ENCODE peak calls at places on chromosome X, in five cellular contexts. One of them, this sample, is unnamed.

GRCh38 chrX:149527705-149528104 is 13.1 kb upstream of the EOLA1 start:
- DNase-seq in activated T-helper 1 cell treated with anti-CD3 and anti-CD28 coated beads, Interleukin-12 subunit alpha, Interleukin-12 subunit beta, Interleukin-2, Interleukin-4 antibody, amounts not matched to agents 30 ng/mL and 10 ng/mL and 1 ng/mL, durations not matched to agents 14 hours and 24 hours and 36 hours: no peak
- DNase-seq in ovary: no peak
- DNase-seq in ecto neural progenitor cell: no peak
- DNase-seq in kidney tubule cell: peak
- DNase-seq in this sample: no peak

GRCh38 chrX:130120746-130121504 is 10.6 kb upstream of the ELF4 start:
- DNase-seq in ecto neural progenitor cell: peak
- DNase-seq in kidney tubule cell: peak
- DNase-seq in activated T-helper 1 cell treated with anti-CD3 and anti-CD28 coated beads, Interleukin-12 subunit alpha, Interleukin-12 subunit beta, Interleukin-2, Interleukin-4 antibody, amounts not matched to agents 30 ng/mL and 10 ng/mL and 1 ng/mL, durations not matched to agents 14 hours and 24 hours and 36 hours: peak
- DNase-seq in ovary: peak
- DNase-seq in this sample: peak

GRCh38 chrX:30301977-30302376 is 7.2 kb downstream of the NR0B1 start:
- DNase-seq in ovary: no peak
- DNase-seq in kidney tubule cell: no peak
- DNase-seq in ecto neural progenitor cell: no peak
- DNase-seq in activated T-helper 1 cell treated with anti-CD3 and anti-CD28 coated beads, Interleukin-12 subunit alpha, Interleukin-12 subunit beta, Interleukin-2, Interleukin-4 antibody, amounts not matched to agents 30 ng/mL and 10 ng/mL and 1 ng/mL, durations not matched to agents 14 hours and 24 hours and 36 hours: no peak
- DNase-seq in this sample: no peak

GRCh38 chrX:7252013-7252610 is 104.2 kb upstream of the PUDP start:
- DNase-seq in ovary: no peak
- DNase-seq in activated T-helper 1 cell treated with anti-CD3 and anti-CD28 coated beads, Interleukin-12 subunit alpha, Interleukin-12 subunit beta, Interleukin-2, Interleukin-4 antibody, amounts not matched to agents 30 ng/mL and 10 ng/mL and 1 ng/mL, durations not matched to agents 14 hours and 24 hours and 36 hours: no peak
- DNase-seq in kidney tubule cell: peak
- DNase-seq in ecto neural progenitor cell: no peak
- DNase-seq in this sample: no peak

GRCh38 chrX:13485167-13485566 is 84.2 kb upstream of the EGFL6 start:
- DNase-seq in activated T-helper 1 cell treated with anti-CD3 and anti-CD28 coated beads, Interleukin-12 subunit alpha, Interleukin-12 subunit beta, Interleukin-2, Interleukin-4 antibody, amounts not matched to agents 30 ng/mL and 10 ng/mL and 1 ng/mL, durations not matched to agents 14 hours and 24 hours and 36 hours: no peak
- DNase-seq in ecto neural progenitor cell: no peak
- DNase-seq in kidney tubule cell: peak
- DNase-seq in ovary: no peak
- DNase-seq in this sample: no peak

GRCh38 chrX:134753185-134754008 is 95.1 kb upstream of the PLAC1 start:
- DNase-seq in kidney tubule cell: peak
- DNase-seq in activated T-helper 1 cell treated with anti-CD3 and anti-CD28 coated beads, Interleukin-12 subunit alpha, Interleukin-12 subunit beta, Interleukin-2, Interleukin-4 antibody, amounts not matched to agents 30 ng/mL and 10 ng/mL and 1 ng/mL, durations not matched to agents 14 hours and 24 hours and 36 hours: no peak
- DNase-seq in ecto neural progenitor cell: no peak
- DNase-seq in ovary: no peak
- DNase-seq in this sample: no peak

GRCh38 chrX:123854329-123854728 is 5.5 kb upstream of the XIAP start:
- DNase-seq in ecto neural progenitor cell: no peak
- DNase-seq in activated T-helper 1 cell treated with anti-CD3 and anti-CD28 coated beads, Interleukin-12 subunit alpha, Interleukin-12 subunit beta, Interleukin-2, Interleukin-4 antibody, amounts not matched to agents 30 ng/mL and 10 ng/mL and 1 ng/mL, durations not matched to agents 14 hours and 24 hours and 36 hours: no peak
- DNase-seq in kidney tubule cell: no peak
- DNase-seq in ovary: no peak
- DNase-seq in this sample: no peak

GRCh38 chrX:44202596-44202995 is 140.9 kb downstream of the EFHC2 start:
- DNase-seq in ovary: no peak
- DNase-seq in activated T-helper 1 cell treated with anti-CD3 and anti-CD28 coated beads, Interleukin-12 subunit alpha, Interleukin-12 subunit beta, Interleukin-2, Interleukin-4 antibody, amounts not matched to agents 30 ng/mL and 10 ng/mL and 1 ng/mL, durations not matched to agents 14 hours and 24 hours and 36 hours: no peak
- DNase-seq in ecto neural progenitor cell: no peak
- DNase-seq in kidney tubule cell: no peak
- DNase-seq in this sample: no peak

GRCh38 chrX:54825716-54826428 is 18.3 kb downstream of the MAGED2 start:
- DNase-seq in activated T-helper 1 cell treated with anti-CD3 and anti-CD28 coated beads, Interleukin-12 subunit alpha, Interleukin-12 subunit beta, Interleukin-2, Interleukin-4 antibody, amounts not matched to agents 30 ng/mL and 10 ng/mL and 1 ng/mL, durations not matched to agents 14 hours and 24 hours and 36 hours: no peak
- DNase-seq in ovary: no peak
- DNase-seq in kidney tubule cell: peak
- DNase-seq in ecto neural progenitor cell: no peak
- DNase-seq in this sample: no peak

GRCh38 chrX:39766085-39766726 is 331.6 kb downstream of the BCOR start:
- DNase-seq in activated T-helper 1 cell treated with anti-CD3 and anti-CD28 coated beads, Interleukin-12 subunit alpha, Interleukin-12 subunit beta, Interleukin-2, Interleukin-4 antibody, amounts not matched to agents 30 ng/mL and 10 ng/mL and 1 ng/mL, durations not matched to agents 14 hours and 24 hours and 36 hours: peak
- DNase-seq in ecto neural progenitor cell: no peak
- DNase-seq in ovary: no peak
- DNase-seq in kidney tubule cell: no peak
- DNase-seq in this sample: no peak

GRCh38 chrX:12139934-12140611 is 1.8 kb downstream of the FRMPD4 start:
- DNase-seq in kidney tubule cell: no peak
- DNase-seq in ovary: no peak
- DNase-seq in activated T-helper 1 cell treated with anti-CD3 and anti-CD28 coated beads, Interleukin-12 subunit alpha, Interleukin-12 subunit beta, Interleukin-2, Interleukin-4 antibody, amounts not matched to agents 30 ng/mL and 10 ng/mL and 1 ng/mL, durations not matched to agents 14 hours and 24 hours and 36 hours: no peak
- DNase-seq in ecto neural progenitor cell: no peak
- DNase-seq in this sample: no peak

GRCh38 chrX:19775830-19776498 is 111.4 kb downstream of the SH3KBP1 start:
- DNase-seq in ecto neural progenitor cell: no peak
- DNase-seq in kidney tubule cell: no peak
- DNase-seq in activated T-helper 1 cell treated with anti-CD3 and anti-CD28 coated beads, Interleukin-12 subunit alpha, Interleukin-12 subunit beta, Interleukin-2, Interleukin-4 antibody, amounts not matched to agents 30 ng/mL and 10 ng/mL and 1 ng/mL, durations not matched to agents 14 hours and 24 hours and 36 hours: no peak
- DNase-seq in ovary: no peak
- DNase-seq in this sample: no peak

GRCh38 chrX:67692246-67692645 is 148.4 kb downstream of the AR start:
- DNase-seq in ovary: no peak
- DNase-seq in ecto neural progenitor cell: no peak
- DNase-seq in activated T-helper 1 cell treated with anti-CD3 and anti-CD28 coated beads, Interleukin-12 subunit alpha, Interleukin-12 subunit beta, Interleukin-2, Interleukin-4 antibody, amounts not matched to agents 30 ng/mL and 10 ng/mL and 1 ng/mL, durations not matched to agents 14 hours and 24 hours and 36 hours: no peak
- DNase-seq in kidney tubule cell: peak
- DNase-seq in this sample: no peak

GRCh38 chrX:49951524-49952193 is 29.3 kb downstream of the CLCN5 start:
- DNase-seq in ovary: no peak
- DNase-seq in kidney tubule cell: no peak
- DNase-seq in activated T-helper 1 cell treated with anti-CD3 and anti-CD28 coated beads, Interleukin-12 subunit alpha, Interleukin-12 subunit beta, Interleukin-2, Interleukin-4 antibody, amounts not matched to agents 30 ng/mL and 10 ng/mL and 1 ng/mL, durations not matched to agents 14 hours and 24 hours and 36 hours: no peak
- DNase-seq in ecto neural progenitor cell: no peak
- DNase-seq in this sample: no peak

GRCh38 chrX:123962006-123962485 is 540 bp downstream of the STAG2 start:
- DNase-seq in ecto neural progenitor cell: no peak
- DNase-seq in kidney tubule cell: peak
- DNase-seq in activated T-helper 1 cell treated with anti-CD3 and anti-CD28 coated beads, Interleukin-12 subunit alpha, Interleukin-12 subunit beta, Interleukin-2, Interleukin-4 antibody, amounts not matched to agents 30 ng/mL and 10 ng/mL and 1 ng/mL, durations not matched to agents 14 hours and 24 hours and 36 hours: no peak
- DNase-seq in ovary: no peak
- DNase-seq in this sample: no peak

GRCh38 chrX:127259742-127260141 is 440.2 kb downstream of the PRR32 start:
- DNase-seq in ovary: no peak
- DNase-seq in ecto neural progenitor cell: no peak
- DNase-seq in kidney tubule cell: no peak
- DNase-seq in activated T-helper 1 cell treated with anti-CD3 and anti-CD28 coated beads, Interleukin-12 subunit alpha, Interleukin-12 subunit beta, Interleukin-2, Interleukin-4 antibody, amounts not matched to agents 30 ng/mL and 10 ng/mL and 1 ng/mL, durations not matched to agents 14 hours and 24 hours and 36 hours: no peak
- DNase-seq in this sample: no peak

GRCh38 chrX:17014216-17014615 is 67.8 kb downstream of the REPS2 start:
- DNase-seq in activated T-helper 1 cell treated with anti-CD3 and anti-CD28 coated beads, Interleukin-12 subunit alpha, Interleukin-12 subunit beta, Interleukin-2, Interleukin-4 antibody, amounts not matched to agents 30 ng/mL and 10 ng/mL and 1 ng/mL, durations not matched to agents 14 hours and 24 hours and 36 hours: no peak
- DNase-seq in ovary: no peak
- DNase-seq in kidney tubule cell: no peak
- DNase-seq in ecto neural progenitor cell: no peak
- DNase-seq in this sample: no peak

GRCh38 chrX:41733939-41734338 is 10.0 kb downstream of the GPR82 start:
- DNase-seq in ovary: no peak
- DNase-seq in ecto neural progenitor cell: no peak
- DNase-seq in kidney tubule cell: no peak
- DNase-seq in activated T-helper 1 cell treated with anti-CD3 and anti-CD28 coated beads, Interleukin-12 subunit alpha, Interleukin-12 subunit beta, Interleukin-2, Interleukin-4 antibody, amounts not matched to agents 30 ng/mL and 10 ng/mL and 1 ng/mL, durations not matched to agents 14 hours and 24 hours and 36 hours: peak
- DNase-seq in this sample: no peak

GRCh38 chrX:135437867-135438733 is 16.4 kb downstream of the SMIM10L2A start:
- DNase-seq in kidney tubule cell: no peak
- DNase-seq in activated T-helper 1 cell treated with anti-CD3 and anti-CD28 coated beads, Interleukin-12 subunit alpha, Interleukin-12 subunit beta, Interleukin-2, Interleukin-4 antibody, amounts not matched to agents 30 ng/mL and 10 ng/mL and 1 ng/mL, durations not matched to agents 14 hours and 24 hours and 36 hours: no peak
- DNase-seq in ovary: no peak
- DNase-seq in ecto neural progenitor cell: peak
- DNase-seq in this sample: no peak

GRCh38 chrX:72053508-72053907 is 78.2 kb downstream of the RTL5 start:
- DNase-seq in activated T-helper 1 cell treated with anti-CD3 and anti-CD28 coated beads, Interleukin-12 subunit alpha, Interleukin-12 subunit beta, Interleukin-2, Interleukin-4 antibody, amounts not matched to agents 30 ng/mL and 10 ng/mL and 1 ng/mL, durations not matched to agents 14 hours and 24 hours and 36 hours: no peak
- DNase-seq in kidney tubule cell: no peak
- DNase-seq in ovary: no peak
- DNase-seq in ecto neural progenitor cell: no peak
- DNase-seq in this sample: no peak